ENCODE peak calls at places on chromosomes 12 and 14, in four cellular contexts. M is PC-3; I is H9; V is stimulated activated effector memory CD8-positive, alpha-beta T cell treated with anti-CD3 and anti-CD28 coated beads, Interleukin-12 subunit alpha, Interleukin-12 subunit beta, amount 100 ng/mL, for 72 hours. L is an unnamed sample.

GRCh38 chr12:106736051-106736957 is 38.2 kb upstream of the RIC8B start:
- DNase-seq in I (no peak), M (peak), V (no peak), L (no peak)

GRCh38 chr12:119780786-119781434 is 96.2 kb downstream of the CIT start:
- DNase-seq in I (peak), M (peak), V (no peak), L (peak)

GRCh38 chr12:80708535-80709328 is 1.3 kb downstream of the MYF6 start:
- DNase-seq in V (no peak), M (no peak), I (peak), L (no peak)

GRCh38 chr12:72434989-72435388 is 162.8 kb downstream of the TRHDE start:
- DNase-seq in M (no peak), I (no peak), V (no peak), L (no peak)

GRCh38 chr14:105116451-105117256 is 51.4 kb upstream of the GPR132 start:
- DNase-seq in V (no peak), I (no peak), M (no peak), L (no peak)

GRCh38 chr12:131231194-131231980 is 277.7 kb downstream of the ADGRD1 start:
- DNase-seq in M (no peak), I (no peak), V (no peak), L (no peak)

GRCh38 chr12:84247931-84248330 is 664.7 kb downstream of the SLC6A15 start:
- DNase-seq in I (no peak), V (no peak), M (peak), L (peak)

GRCh38 chr12:27511031-27511722 is 12.8 kb upstream of the PPFIBP1 start:
- DNase-seq in V (no peak), I (no peak), M (no peak), L (no peak)

GRCh38 chr12:55797068-55797467 is 20.5 kb downstream of the SARNP start:
- DNase-seq in V (no peak), M (peak), I (no peak), L (peak)

GRCh38 chr12:56126732-56127239 is 1.3 kb upstream of the ESYT1 start:
- DNase-seq in V (no peak), M (no peak), I (no peak), L (no peak)

GRCh38 chr14:21612324-21612723 is 22.4 kb downstream of the OR10G2 start:
- DNase-seq in V (no peak), I (no peak), M (no peak), L (no peak)